ENCODE peak calls at places on chromosomes 6 and 20, in six cellular contexts. One of them, this sample, is unnamed. For H3K27me3 and H3K36me3, the result is how much of the 10 kb centered on the place peaks cover.

GRCh38 chr20:41145821-41146620 is 8.7 kb downstream of the PLCG1 start:
- DNase-seq in HCT116: no peak
- DNase-seq in small intestine: no peak
- DNase-seq in lung: peak
- DNase-seq in spleen: peak
- DNase-seq in neural progenitor cell: no peak
- DNase-seq in this sample: no peak

GRCh38 chr6:127118505-127119360 is at the start of gene RSPO3:
- DNase-seq in HCT116: no peak
- DNase-seq in small intestine: no peak
- DNase-seq in lung: no peak
- DNase-seq in spleen: peak
- DNase-seq in neural progenitor cell: peak
- DNase-seq in this sample: peak

GRCh38 chr20:1174787-1175186 is 10.0 kb downstream of the TMEM74B start:
- DNase-seq in HCT116: no peak
- DNase-seq in small intestine: no peak
- DNase-seq in lung: no peak
- DNase-seq in spleen: no peak
- DNase-seq in neural progenitor cell: no peak
- DNase-seq in this sample: no peak

GRCh38 chr20:53939554-53940355 is 130.6 kb downstream of the BCAS1 start:
- DNase-seq in HCT116: peak
- DNase-seq in small intestine: peak
- DNase-seq in lung: peak
- DNase-seq in spleen: peak
- DNase-seq in neural progenitor cell: peak
- DNase-seq in this sample: peak

GRCh38 chr6:128280960-128281359 is 239.4 kb downstream of the PTPRK start:
- DNase-seq in HCT116: no peak
- DNase-seq in small intestine: no peak
- DNase-seq in lung: no peak
- DNase-seq in spleen: no peak
- DNase-seq in neural progenitor cell: peak
- DNase-seq in this sample: no peak

GRCh38 chr20:5706797-5707196 is 43.4 kb upstream of the SHLD1 start:
- DNase-seq in HCT116: no peak
- DNase-seq in small intestine: no peak
- DNase-seq in lung: no peak
- DNase-seq in spleen: no peak
- DNase-seq in neural progenitor cell: no peak
- DNase-seq in this sample: no peak

GRCh38 chr6:153092082-153093013 is 38.7 kb downstream of the RGS17 start:
- DNase-seq in HCT116: peak
- DNase-seq in small intestine: peak
- DNase-seq in lung: no peak
- DNase-seq in spleen: no peak
- DNase-seq in neural progenitor cell: no peak
- DNase-seq in this sample: no peak

GRCh38 chr6:45625191-45625664 is 247.5 kb upstream of the SUPT3H start:
- DNase-seq in HCT116: no peak
- DNase-seq in small intestine: no peak
- DNase-seq in lung: no peak
- DNase-seq in spleen: no peak
- DNase-seq in neural progenitor cell: no peak
- DNase-seq in this sample: no peak

GRCh38 chr6:33971580-33971979 is 167.8 kb upstream of the MLN start:
- DNase-seq in HCT116: no peak
- DNase-seq in small intestine: no peak
- DNase-seq in lung: no peak
- DNase-seq in spleen: no peak
- DNase-seq in neural progenitor cell: no peak
- DNase-seq in this sample: no peak

GRCh38 chr20:38935285-38935684 is 9.1 kb downstream of the FAM83D start:
- DNase-seq in HCT116: no peak
- DNase-seq in small intestine: no peak
- DNase-seq in lung: no peak
- DNase-seq in spleen: no peak
- DNase-seq in neural progenitor cell: no peak
- DNase-seq in this sample: no peak

GRCh38 chr6:160005211-160005610 is 36.3 kb downstream of the IGF2R start:
- DNase-seq in HCT116: no peak
- DNase-seq in small intestine: no peak
- DNase-seq in lung: no peak
- DNase-seq in spleen: no peak
- DNase-seq in neural progenitor cell: no peak
- DNase-seq in this sample: no peak

GRCh38 chr20:22653641-22654040 is 69.3 kb upstream of the FOXA2 start:
- DNase-seq in HCT116: no peak
- DNase-seq in small intestine: no peak
- DNase-seq in lung: no peak
- DNase-seq in spleen: no peak
- DNase-seq in neural progenitor cell: no peak
- DNase-seq in this sample: no peak

GRCh38 chr6:45757443-45758121 is 258.1 kb downstream of the CLIC5 start:
- DNase-seq in HCT116: no peak
- DNase-seq in small intestine: no peak
- DNase-seq in lung: no peak
- DNase-seq in spleen: no peak
- DNase-seq in neural progenitor cell: no peak
- DNase-seq in this sample: no peak

GRCh38 chr6:95576621-95577316 is 566 bp upstream of the MANEA start:
- DNase-seq in HCT116: no peak
- DNase-seq in small intestine: peak
- DNase-seq in lung: no peak
- DNase-seq in spleen: no peak
- DNase-seq in neural progenitor cell: no peak
- DNase-seq in this sample: no peak

GRCh38 chr6:23174781-23175361 is 605.5 kb downstream of the HDGFL1 start:
- DNase-seq in HCT116: peak
- DNase-seq in small intestine: no peak
- DNase-seq in lung: no peak
- DNase-seq in spleen: no peak
- DNase-seq in neural progenitor cell: no peak
- DNase-seq in this sample: no peak

GRCh38 chr20:21229163-21229562 is 74.0 kb upstream of the XRN2 start:
- DNase-seq in HCT116: peak
- DNase-seq in small intestine: no peak
- DNase-seq in lung: no peak
- DNase-seq in spleen: no peak
- DNase-seq in neural progenitor cell: no peak
- DNase-seq in this sample: no peak

GRCh38 chr6:158115102-158115501 is 53.0 kb downstream of the SERAC1 start:
- DNase-seq in HCT116: no peak
- DNase-seq in small intestine: no peak
- DNase-seq in lung: no peak
- DNase-seq in spleen: no peak
- DNase-seq in neural progenitor cell: no peak
- DNase-seq in this sample: no peak

GRCh38 chr6:26441977-26442376 is 1.7 kb downstream of the BTN3A3 start:
- DNase-seq in HCT116: no peak
- DNase-seq in small intestine: peak
- DNase-seq in lung: no peak
- DNase-seq in spleen: no peak
- DNase-seq in neural progenitor cell: no peak
- DNase-seq in this sample: no peak

GRCh38 chr6:140907235-140907634 is 1225.5 kb upstream of the GJE1 start:
- DNase-seq in HCT116: no peak
- DNase-seq in small intestine: no peak
- DNase-seq in lung: no peak
- DNase-seq in spleen: peak
- DNase-seq in neural progenitor cell: no peak
- DNase-seq in this sample: no peak

GRCh38 chr6:4311976-4312860 is 176.8 kb upstream of the ECI2 start:
- DNase-seq in HCT116: no peak
- DNase-seq in small intestine: no peak
- DNase-seq in lung: no peak
- DNase-seq in spleen: no peak
- DNase-seq in neural progenitor cell: no peak
- DNase-seq in this sample: no peak

GRCh38 chr6:48101277-48101676 is 9.7 kb downstream of the PTCHD4 start:
- DNase-seq in HCT116: no peak
- DNase-seq in small intestine: no peak
- DNase-seq in lung: no peak
- DNase-seq in spleen: no peak
- DNase-seq in neural progenitor cell: no peak
- DNase-seq in this sample: no peak

GRCh38 chr20:64152906-64153305 is 11.3 kb upstream of the MYT1 start:
- DNase-seq in HCT116: no peak
- DNase-seq in small intestine: no peak
- DNase-seq in lung: no peak
- DNase-seq in spleen: peak
- DNase-seq in neural progenitor cell: no peak
- DNase-seq in this sample: no peak

GRCh38 chr6:33431880-33432541 is 12.1 kb downstream of the SYNGAP1 start:
- DNase-seq in HCT116: no peak
- DNase-seq in small intestine: no peak
- DNase-seq in lung: no peak
- DNase-seq in spleen: peak
- DNase-seq in neural progenitor cell: peak
- DNase-seq in this sample: no peak

GRCh38 chr20:36499723-36500501 is 41.4 kb upstream of the MYL9 start:
- DNase-seq in HCT116: no peak
- DNase-seq in small intestine: no peak
- DNase-seq in lung: no peak
- DNase-seq in spleen: no peak
- DNase-seq in neural progenitor cell: no peak
- DNase-seq in this sample: no peak

GRCh38 chr6:26295691-26296555 is 69.1 kb upstream of the BTN3A2 start:
- DNase-seq in HCT116: peak
- DNase-seq in small intestine: peak
- DNase-seq in lung: no peak
- DNase-seq in spleen: no peak
- DNase-seq in neural progenitor cell: no peak
- DNase-seq in this sample: peak

GRCh38 chr6:144296973-144297372 is 11.8 kb downstream of the UTRN start:
- DNase-seq in HCT116: no peak
- DNase-seq in small intestine: no peak
- DNase-seq in lung: peak
- DNase-seq in spleen: no peak
- DNase-seq in neural progenitor cell: no peak
- DNase-seq in this sample: no peak

GRCh38 chr20:17616480-17617211 is 46.8 kb downstream of the DSTN start:
- DNase-seq in HCT116: no peak
- DNase-seq in small intestine: no peak
- DNase-seq in lung: peak
- DNase-seq in spleen: peak
- DNase-seq in neural progenitor cell: no peak
- DNase-seq in this sample: peak

GRCh38 chr6:150025201-150025917 is at the start of gene RAET1L:
- DNase-seq in HCT116: peak
- DNase-seq in small intestine: peak
- DNase-seq in lung: peak
- DNase-seq in spleen: no peak
- DNase-seq in neural progenitor cell: no peak
- DNase-seq in this sample: peak

GRCh38 chr20:14288341-14289330 is 48.8 kb downstream of the FLRT3 start:
- DNase-seq in HCT116: peak
- DNase-seq in small intestine: no peak
- DNase-seq in lung: no peak
- DNase-seq in spleen: no peak
- DNase-seq in neural progenitor cell: no peak
- DNase-seq in this sample: no peak

GRCh38 chr6:63554782-63555181 is 17.5 kb upstream of the LOC128125822 start:
- DNase-seq in HCT116: no peak
- DNase-seq in small intestine: no peak
- DNase-seq in lung: no peak
- DNase-seq in spleen: no peak
- DNase-seq in neural progenitor cell: no peak
- DNase-seq in this sample: no peak

GRCh38 chr6:63560806-63561672 is 11.2 kb upstream of the LOC128125822 start:
- DNase-seq in HCT116: no peak
- DNase-seq in small intestine: no peak
- DNase-seq in lung: no peak
- DNase-seq in spleen: no peak
- DNase-seq in neural progenitor cell: no peak
- DNase-seq in this sample: no peak

GRCh38 chr6:63553208-63553607 is 19.1 kb upstream of the LOC128125822 start:
- DNase-seq in HCT116: no peak
- DNase-seq in small intestine: no peak
- DNase-seq in lung: no peak
- DNase-seq in spleen: no peak
- DNase-seq in neural progenitor cell: no peak
- DNase-seq in this sample: no peak

GRCh38 chr6:63558270-63558669 is 14.0 kb upstream of the LOC128125822 start:
- DNase-seq in HCT116: no peak
- DNase-seq in small intestine: no peak
- DNase-seq in lung: no peak
- DNase-seq in spleen: no peak
- DNase-seq in neural progenitor cell: no peak
- DNase-seq in this sample: no peak

DNA sequence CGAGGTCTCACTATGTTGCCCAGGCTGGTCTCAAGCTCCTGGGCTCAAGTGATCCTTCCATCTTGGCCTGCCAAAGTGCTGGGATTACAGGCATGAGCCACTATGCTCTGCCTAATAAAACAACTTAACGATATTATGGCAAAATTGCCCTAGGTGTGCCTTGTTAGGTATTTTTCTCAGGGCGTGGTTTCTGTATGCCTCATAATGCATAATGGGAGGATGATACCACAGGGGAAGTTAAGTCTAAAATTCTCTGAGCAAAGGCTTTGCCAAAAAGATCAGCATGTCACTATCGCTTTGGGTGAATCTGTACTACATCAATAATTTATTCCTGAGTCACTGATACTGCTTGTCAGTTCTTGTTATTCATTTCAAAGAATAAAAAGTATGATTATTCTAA is 15.9 kb upstream of the LOC128125822 start:
- DNase-seq in HCT116: no peak
- DNase-seq in small intestine: no peak
- DNase-seq in lung: no peak
- DNase-seq in spleen: no peak
- DNase-seq in neural progenitor cell: no peak
- DNase-seq in this sample: no peak
- H3K27me3 ChIP-seq in HCT116: under half
- H3K27me3 ChIP-seq in small intestine: under half
- H3K27me3 ChIP-seq in lung: under half
- H3K27me3 ChIP-seq in spleen: under half
- H3K27me3 ChIP-seq in neural progenitor cell: under half
- H3K27me3 ChIP-seq in this sample: under half

GRCh38 chr6:21263531-21264287 is 329.8 kb upstream of the SOX4 start:
- DNase-seq in HCT116: no peak
- DNase-seq in small intestine: no peak
- DNase-seq in lung: no peak
- DNase-seq in spleen: no peak
- DNase-seq in neural progenitor cell: no peak
- DNase-seq in this sample: no peak
- H3K36me3 ChIP-seq in HCT116: under half
- H3K36me3 ChIP-seq in small intestine: under half
- H3K36me3 ChIP-seq in lung: under half
- H3K36me3 ChIP-seq in spleen: under half
- H3K36me3 ChIP-seq in neural progenitor cell: under half
- H3K36me3 ChIP-seq in this sample: under half

GRCh38 chr6:41475164-41475563 is 71.0 kb upstream of the FOXP4 start:
- DNase-seq in HCT116: no peak
- DNase-seq in small intestine: no peak
- DNase-seq in lung: no peak
- DNase-seq in spleen: no peak
- DNase-seq in neural progenitor cell: no peak
- DNase-seq in this sample: no peak
- H3K27me3 ChIP-seq in HCT116: under half
- H3K27me3 ChIP-seq in small intestine: under half
- H3K27me3 ChIP-seq in lung: under half
- H3K27me3 ChIP-seq in spleen: under half
- H3K27me3 ChIP-seq in neural progenitor cell: half or more
- H3K27me3 ChIP-seq in this sample: under half

GRCh38 chr20:35497780-35498189 is 31.7 kb downstream of the C20orf173 start:
- DNase-seq in HCT116: no peak
- DNase-seq in small intestine: no peak
- DNase-seq in lung: no peak
- DNase-seq in spleen: no peak
- DNase-seq in neural progenitor cell: no peak
- DNase-seq in this sample: no peak
- H3K36me3 ChIP-seq in HCT116: under half
- H3K36me3 ChIP-seq in small intestine: under half
- H3K36me3 ChIP-seq in lung: under half
- H3K36me3 ChIP-seq in spleen: under half
- H3K36me3 ChIP-seq in neural progenitor cell: under half
- H3K36me3 ChIP-seq in this sample: under half

This sample was measured in colonic mucosa.